ENCODE peak calls at places on chromosomes 12 and 14, in four cellular contexts. R is mucosa of descending colon, F is heart right ventricle, N is ascending aorta. W is an unnamed sample.

GRCh38 chr12:122862110-122862634 is 26.9 kb downstream of the HIP1R start:
- DNase-seq in R (peak), F (no peak), N (no peak), W (no peak)

GRCh38 chr12:31226639-31227038 is 99.3 kb downstream of the SINHCAF start:
- DNase-seq in R (no peak), F (no peak), N (no peak), W (no peak)

GRCh38 chr12:47272412-47273190 is 192.8 kb upstream of the AMIGO2 start:
- DNase-seq in R (no peak), F (no peak), N (no peak), W (no peak)

GRCh38 chr12:89439946-89440345 is 84.7 kb downstream of the GALNT4 start:
- DNase-seq in R (no peak), F (no peak), N (no peak), W (no peak)

GRCh38 chr12:106331594-106331993 is 26.0 kb upstream of the POLR3B start:
- DNase-seq in R (no peak), F (no peak), N (no peak), W (no peak)

GRCh38 chr12:93325855-93326254 is 51.9 kb upstream of the NUDT4 start:
- DNase-seq in R (no peak), F (no peak), N (no peak), W (no peak)

GRCh38 chr12:111766608-111767361 is at the start of gene ALDH2:
- DNase-seq in R (peak), F (peak), N (no peak), W (peak)

GRCh38 chr12:38588618-38589309 is 272.2 kb downstream of the ALG10B start:
- DNase-seq in R (no peak), F (no peak), N (no peak), W (no peak)

GRCh38 chr14:77663289-77663688 is 44.5 kb downstream of the ALKBH1 start:
- DNase-seq in R (no peak), F (peak), N (no peak), W (no peak)

GRCh38 chr12:102564026-102564425 is 83.7 kb upstream of the IGF1 start:
- DNase-seq in R (no peak), F (no peak), N (no peak), W (no peak)

GRCh38 chr12:66716522-66716921 is 37.6 kb upstream of the GRIP1 start:
- DNase-seq in R (no peak), F (no peak), N (no peak), W (no peak)

GRCh38 chr12:124233041-124233836 is 61.7 kb upstream of the RFLNA start:
- DNase-seq in R (no peak), F (no peak), N (no peak), W (no peak)

GRCh38 chr12:14836336-14837210 is 6.8 kb downstream of the ART4 start:
- DNase-seq in R (no peak), F (no peak), N (no peak), W (no peak)

GRCh38 chr14:72883963-72884362 is 9.9 kb downstream of the DPF3 start:
- DNase-seq in R (no peak), F (no peak), N (no peak), W (peak)

GRCh38 chr12:85468356-85469157 is 188.5 kb downstream of the ALX1 start:
- DNase-seq in R (no peak), F (peak), N (no peak), W (peak)

GRCh38 chr12:12278899-12279298 is 12.1 kb upstream of the LRP6 start:
- DNase-seq in R (no peak), F (no peak), N (no peak), W (peak)

GRCh38 chr12:66538970-66539369 is 139.9 kb downstream of the GRIP1 start:
- DNase-seq in R (no peak), F (no peak), N (no peak), W (no peak)

GRCh38 chr14:68520637-68521556 is 272.0 kb downstream of the ZFP36L1 start:
- DNase-seq in R (no peak), F (no peak), N (no peak), W (no peak)

GRCh38 chr12:1077036-1077803 is 86.2 kb downstream of the ERC1 start:
- DNase-seq in R (no peak), F (no peak), N (no peak), W (no peak)

GRCh38 chr12:47935196-47935595 is 28.2 kb upstream of the TMEM106C start:
- DNase-seq in R (peak), F (peak), N (no peak), W (no peak)

GRCh38 chr12:51591020-51591901 is at the start of gene SCN8A:
- DNase-seq in R (peak), F (peak), N (no peak), W (peak)

GRCh38 chr14:89615421-89615820 is 198.4 kb upstream of the FOXN3 start:
- DNase-seq in R (no peak), F (no peak), N (no peak), W (no peak)

GRCh38 chr14:34052658-34053014 is 101.8 kb upstream of the EGLN3 start:
- DNase-seq in R (no peak), F (no peak), N (no peak), W (peak)

GRCh38 chr14:102221026-102221425 is 81.3 kb downstream of the WDR20 start:
- DNase-seq in R (no peak), F (no peak), N (no peak), W (no peak)

GRCh38 chr12:108933950-108934349 is 54.1 kb downstream of the DAO start:
- DNase-seq in R (no peak), F (no peak), N (no peak), W (no peak)

DNA sequence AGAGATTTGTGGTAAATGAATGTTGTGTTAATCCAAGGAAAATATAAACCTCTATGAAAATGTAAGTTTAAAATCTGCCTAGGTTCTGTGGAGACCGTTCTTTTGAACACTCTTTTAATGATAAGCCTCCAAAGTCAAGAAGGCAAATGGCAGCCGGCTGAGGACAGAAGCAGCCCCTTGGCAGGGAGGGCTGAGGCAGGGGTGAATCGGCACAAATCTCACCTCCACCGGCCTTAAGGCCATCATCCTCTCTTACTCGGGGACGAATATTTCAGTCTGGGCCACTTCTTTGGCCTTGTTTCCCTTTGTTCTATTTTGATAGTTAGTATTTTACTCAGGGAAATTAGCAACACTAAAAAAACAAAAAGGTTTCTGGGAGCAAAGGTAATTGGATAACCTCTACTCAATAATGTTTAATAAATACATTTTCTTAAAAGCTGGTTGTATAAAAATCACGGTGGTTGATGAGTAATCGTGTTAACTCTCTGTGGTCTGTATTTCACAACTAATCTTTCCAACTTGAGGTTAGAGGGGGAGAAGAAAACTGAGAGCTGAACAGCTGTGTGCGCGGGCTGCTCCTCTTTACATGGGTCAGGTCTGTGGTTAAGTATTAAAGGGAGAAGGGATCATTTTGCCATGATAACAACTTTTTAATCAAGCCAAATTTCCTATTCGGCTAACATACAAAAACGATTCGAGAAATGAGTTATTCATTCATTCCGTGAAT is 18.6 kb downstream of the LGMN start:
- DNase-seq in R (no peak), F (no peak), N (no peak), W (peak)
- H3K4me3 ChIP-seq in R (no peak), F (no peak), N (no peak), W (no peak)

GRCh38 chr14:62357362-62357761 is 595.1 kb downstream of the SNAPC1 start:
- DNase-seq in R (no peak), F (no peak), N (no peak), W (no peak)
- TF ChIP-seq CTCF in R (no peak), F (no peak), N (no peak), W (no peak)

GRCh38 chr14:75491376-75491978 is 30.8 kb upstream of the BATF start:
- DNase-seq in R (no peak), F (no peak), N (no peak), W (no peak)

GRCh38 chr14:75492832-75493579 is 29.3 kb upstream of the BATF start:
- DNase-seq in R (no peak), F (no peak), N (no peak), W (no peak)

GRCh38 chr14:75487155-75487671 is 35.1 kb upstream of the BATF start:
- DNase-seq in R (no peak), F (no peak), N (no peak), W (peak)

GRCh38 chr14:75486317-75486716 is 36.0 kb upstream of the BATF start:
- DNase-seq in R (no peak), F (no peak), N (no peak), W (no peak)

GRCh38 chr14:75489480-75489837 is 32.8 kb upstream of the BATF start:
- DNase-seq in R (no peak), F (no peak), N (no peak), W (no peak)
- H3K4me3 ChIP-seq in R (no peak), F (no peak), N (no peak), W (no peak)

DNA sequence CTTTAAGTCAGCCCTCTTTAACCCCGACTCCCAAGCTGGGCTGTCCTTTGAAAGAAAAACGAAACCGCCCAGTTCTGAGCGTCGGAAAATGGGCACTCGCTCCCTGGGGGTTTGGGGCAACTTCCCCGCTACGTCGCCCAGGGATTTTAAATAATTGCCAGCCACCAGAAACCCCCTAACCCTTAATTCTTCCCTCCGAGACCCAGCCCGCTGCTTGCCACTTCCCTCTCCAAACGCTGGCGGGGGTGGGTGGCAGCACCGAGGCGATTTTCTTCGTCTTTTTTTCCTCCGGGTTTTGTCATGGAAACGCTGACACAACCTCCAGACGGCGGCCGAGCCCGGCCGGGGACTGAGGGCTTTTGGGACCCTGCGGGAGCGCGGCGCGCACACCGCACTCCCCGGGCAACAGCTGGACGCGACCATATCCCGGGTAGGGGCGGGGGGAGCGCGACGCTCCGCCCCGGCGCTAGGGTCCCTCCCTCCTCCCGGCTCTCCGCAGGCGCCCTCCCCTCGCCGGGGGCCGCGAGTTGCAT is at the start of gene CHST11:
- DNase-seq in R (peak), F (peak), N (peak), W (peak)
- TF ChIP-seq CTCF in R (no peak), F (no peak), N (peak), W (no peak)

GRCh38 chr14:56730468-56731145 is 79.7 kb downstream of the OTX2 start:
- DNase-seq in R (no peak), F (no peak), N (no peak), W (no peak)
- H3K4me3 ChIP-seq in R (no peak), F (peak), N (no peak), W (no peak)

GRCh38 chr14:24308342-24309124 is 756 bp upstream of the CIDEB start:
- DNase-seq in R (no peak), F (no peak), N (no peak), W (no peak)
- TF ChIP-seq CTCF in R (no peak), F (no peak), N (peak), W (no peak)

GRCh38 chr12:50505386-50505827 is 622 bp downstream of the DIP2B start:
- DNase-seq in R (peak), F (peak), N (no peak), W (no peak)
- H3K4me3 ChIP-seq in R (peak), F (peak), N (peak), W (peak)

W was measured in GM12865.